ENCODE peak calls at places on chromosomes 13 and 19, in five cellular contexts. N is CD4-positive, alpha-beta T cell; E is dorsolateral prefrontal cortex; O is neural progenitor cell; G is ascending aorta. S is an unnamed sample. For H3K27me3, the result is how much of the 10 kb centered on the place peaks cover.

GRCh38 chr13:36674337-36675212 is 755 bp downstream of the SERTM1 start:
- DNase-seq in N (no peak), E (no peak), O (peak), G (no peak), S (no peak)

GRCh38 chr19:14248578-14249011 is 42.6 kb upstream of the ADGRL1 start:
- DNase-seq in N (peak), E (peak), O (peak), G (no peak), S (peak)

GRCh38 chr19:41606215-41606837 is 20.5 kb downstream of the CEACAM4 start:
- DNase-seq in N (no peak), E (no peak), O (no peak), G (no peak), S (no peak)

GRCh38 chr13:39952244-39953233 is 297.1 kb downstream of the COG6 start:
- DNase-seq in N (no peak), E (no peak), O (no peak), G (no peak), S (peak)

GRCh38 chr19:55581145-55581827 is 638 bp upstream of the ZNF579 start:
- DNase-seq in N (no peak), E (no peak), O (peak), G (no peak), S (no peak)

GRCh38 chr13:73849292-73849691 is 284.9 kb downstream of the KLF12 start:
- DNase-seq in N (no peak), E (no peak), O (peak), G (no peak), S (no peak)

GRCh38 chr13:34941436-34941834 is 635 bp upstream of the NBEA start:
- DNase-seq in N (no peak), E (no peak), O (no peak), G (no peak), S (no peak)

GRCh38 chr13:50459046-50459445 is 384.4 kb downstream of the DLEU7 start:
- DNase-seq in N (no peak), E (no peak), O (no peak), G (no peak), S (no peak)

GRCh38 chr19:16206046-16206605 is 8.4 kb downstream of the AP1M1 start:
- DNase-seq in N (no peak), E (no peak), O (no peak), G (no peak), S (no peak)

GRCh38 chr19:57664269-57665127 is 4.2 kb upstream of the ZSCAN4 start:
- DNase-seq in N (no peak), E (peak), O (peak), G (no peak), S (peak)

GRCh38 chr19:3118232-3119070 is 17.4 kb upstream of the GNA15 start:
- DNase-seq in N (no peak), E (no peak), O (no peak), G (no peak), S (no peak)

GRCh38 chr19:2329528-2329927 is 1.0 kb downstream of the SPPL2B start:
- DNase-seq in N (no peak), E (no peak), O (peak), G (no peak), S (no peak)

GRCh38 chr13:106570354-106570822 is 2.5 kb upstream of the ARGLU1 start:
- DNase-seq in N (peak), E (no peak), O (peak), G (peak), S (no peak)

GRCh38 chr13:95100525-95101121 is 200.6 kb downstream of the ABCC4 start:
- DNase-seq in N (no peak), E (no peak), O (peak), G (no peak), S (no peak)

GRCh38 chr19:38399537-38399936 is 3.4 kb upstream of the FAM98C start:
- DNase-seq in N (no peak), E (no peak), O (no peak), G (no peak), S (no peak)

GRCh38 chr19:52725528-52725961 is 9.3 kb downstream of the ZNF611 start:
- DNase-seq in N (no peak), E (no peak), O (no peak), G (no peak), S (no peak)

GRCh38 chr19:34241513-34242337 is 12.6 kb upstream of the GARRE1 start:
- DNase-seq in N (no peak), E (no peak), O (peak), G (no peak), S (no peak)

GRCh38 chr19:3981373-3981735 is 3.9 kb downstream of the EEF2 start:
- DNase-seq in N (no peak), E (no peak), O (no peak), G (no peak), S (no peak)

GRCh38 chr13:100662470-100663211 is 12.0 kb downstream of the TMTC4 start:
- DNase-seq in N (no peak), E (no peak), O (no peak), G (no peak), S (no peak)

GRCh38 chr13:110413311-110414040 is 106.4 kb downstream of the COL4A2 start:
- DNase-seq in N (no peak), E (no peak), O (no peak), G (no peak), S (no peak)

GRCh38 chr13:100040196-100040595 is 48.7 kb upstream of the PCCA start:
- DNase-seq in N (no peak), E (no peak), O (no peak), G (no peak), S (no peak)

GRCh38 chr13:51623473-51623872 is 39.2 kb downstream of the WDFY2 start:
- DNase-seq in N (no peak), E (no peak), O (no peak), G (no peak), S (no peak)

GRCh38 chr19:55355213-55355821 is 798 bp upstream of the COX6B2 start:
- DNase-seq in N (no peak), E (no peak), O (peak), G (no peak), S (no peak)

GRCh38 chr19:55305491-55305890 is 19.6 kb downstream of the TMEM150B start:
- DNase-seq in N (peak), E (peak), O (peak), G (no peak), S (no peak)

GRCh38 chr19:13884726-13885591 is 8.0 kb downstream of the NANOS3 start:
- DNase-seq in N (no peak), E (no peak), O (no peak), G (no peak), S (no peak)

GRCh38 chr13:109787135-109787954 is 962 bp upstream of the IRS2 start:
- DNase-seq in N (no peak), E (peak), O (peak), G (no peak), S (peak)

DNA sequence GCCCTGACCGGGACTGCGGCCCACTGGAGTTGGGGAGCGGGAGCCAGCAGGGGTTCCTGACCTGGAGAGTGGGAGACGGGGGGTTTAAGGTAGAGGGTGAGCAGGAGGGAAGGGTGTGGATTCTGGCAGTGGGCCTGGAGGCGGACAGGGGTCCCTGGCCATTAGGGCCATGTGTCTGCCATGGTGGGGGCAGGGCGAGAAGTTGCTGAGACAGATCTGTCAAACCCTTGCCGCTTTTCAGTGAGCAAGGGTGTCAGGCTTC is 12.2 kb upstream of the SELENOW start:
- DNase-seq in N (no peak), E (no peak), O (no peak), G (no peak), S (no peak)
- TF ChIP-seq CTCF in N (no peak), E (no peak), O (no peak), G (no peak), S (no peak)

GRCh38 chr13:27970382-27971235 is 1.5 kb upstream of the CDX2 start:
- DNase-seq in N (no peak), E (no peak), O (peak), G (no peak), S (no peak)
- H3K27me3 ChIP-seq in N (half or more), E (under half), O (half or more), G (under half), S (half or more)

DNA sequence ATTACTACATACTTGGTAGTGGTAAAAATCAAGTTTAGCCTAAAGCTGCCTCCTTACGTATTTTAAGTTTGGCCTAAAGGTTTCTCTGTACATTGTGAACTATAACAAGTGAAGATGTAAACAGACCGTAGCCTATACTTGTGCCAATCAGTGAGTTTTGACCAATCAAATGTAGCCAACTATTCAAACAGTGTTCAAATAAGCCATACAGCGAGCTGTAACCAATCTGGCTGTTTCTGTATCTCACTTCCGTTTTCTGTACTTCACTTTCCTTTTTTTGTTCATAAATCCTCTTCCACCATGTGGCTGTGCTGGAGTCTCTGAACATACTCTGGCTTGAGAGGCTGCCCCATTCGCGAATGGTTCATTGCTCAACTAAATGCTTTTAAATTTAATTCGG is 2504.6 kb downstream of the PCDH9 start:
- DNase-seq in N (no peak), E (no peak), O (no peak), G (no peak), S (no peak)
- TF ChIP-seq CTCF in N (no peak), E (no peak), O (no peak), G (no peak), S (no peak)

GRCh38 chr19:7744871-7745270 is 2.5 kb downstream of the CD209 start:
- DNase-seq in N (no peak), E (no peak), O (no peak), G (no peak), S (no peak)
- H3K27me3 ChIP-seq in N (under half), E (under half), O (under half), G (under half), S (under half)

GRCh38 chr13:98144501-98145350 is 1.8 kb downstream of the FARP1 start:
- DNase-seq in N (no peak), E (no peak), O (peak), G (no peak), S (no peak)
- TF ChIP-seq CTCF in N (no peak), E (no peak), O (peak), G (no peak), S (no peak)

GRCh38 chr19:10421240-10421948 is 1.1 kb downstream of the PDE4A start:
- DNase-seq in N (no peak), E (no peak), O (no peak), G (no peak), S (no peak)
- H3K27me3 ChIP-seq in N (half or more), E (under half), O (half or more), G (under half), S (half or more)

GRCh38 chr19:5823579-5824281 is 15.8 kb downstream of the FUT6 start:
- DNase-seq in N (no peak), E (no peak), O (no peak), G (no peak), S (no peak)
- TF ChIP-seq CTCF in N (no peak), E (no peak), O (no peak), G (no peak), S (no peak)

GRCh38 chr19:47312366-47313006 is 2.8 kb downstream of the C5AR1 start:
- DNase-seq in N (no peak), E (no peak), O (no peak), G (no peak), S (no peak)
- H3K27me3 ChIP-seq in N (under half), E (under half), O (under half), G (under half), S (under half)

GRCh38 chr13:64446372-64446771 is 2783.8 kb downstream of the PCDH9 start:
- DNase-seq in N (no peak), E (no peak), O (no peak), G (no peak), S (no peak)
- TF ChIP-seq CTCF in N (no peak), E (no peak), O (peak), G (no peak), S (no peak)